ENCODE peak calls at places on chromosome 2, in four cellular contexts. T is WTC11, J is K562, M is HepG2. K is an unnamed sample.

GRCh38 chr2:240999001-240999791 is 778 bp downstream of the SNED1 start:
- DNase-seq in T (no peak), J (no peak), M (no peak), K (peak)

GRCh38 chr2:150688016-150688415 is 200.5 kb upstream of the RND3 start:
- DNase-seq in T (no peak), J (no peak), M (no peak), K (no peak)

GRCh38 chr2:110103060-110103961 is 12.3 kb downstream of the MALL start:
- DNase-seq in T (no peak), J (no peak), M (no peak), K (no peak)

GRCh38 chr2:56170536-56170935 is 13.3 kb upstream of the CCDC85A start:
- DNase-seq in T (no peak), J (no peak), M (no peak), K (no peak)

GRCh38 chr2:137842430-137842829 is 121.8 kb upstream of the HNMT start:
- DNase-seq in T (no peak), J (no peak), M (no peak), K (no peak)

GRCh38 chr2:216426938-216427337 is 14.7 kb downstream of the SMARCAL1 start:
- DNase-seq in T (no peak), J (no peak), M (no peak), K (no peak)

GRCh38 chr2:181585732-181586131 is 71.2 kb downstream of the CERKL start:
- DNase-seq in T (no peak), J (no peak), M (no peak), K (no peak)

GRCh38 chr2:152624805-152625204 is 92.5 kb downstream of the PRPF40A start:
- DNase-seq in T (no peak), J (no peak), M (no peak), K (no peak)

GRCh38 chr2:558879-559278 is 118.3 kb downstream of the TMEM18 start:
- DNase-seq in T (no peak), J (no peak), M (no peak), K (no peak)

GRCh38 chr2:556494-556893 is 120.7 kb downstream of the TMEM18 start:
- DNase-seq in T (no peak), J (no peak), M (no peak), K (peak)

GRCh38 chr2:555164-555922 is 121.9 kb downstream of the TMEM18 start:
- DNase-seq in T (no peak), J (no peak), M (no peak), K (peak)

GRCh38 chr2:558302-558642 is 118.9 kb downstream of the TMEM18 start:
- DNase-seq in T (no peak), J (no peak), M (no peak), K (peak)

GRCh38 chr2:557635-558301 is 119.4 kb downstream of the TMEM18 start:
- DNase-seq in T (peak), J (peak), M (no peak), K (peak)
- TF ChIP-seq FOXJ3 in T (no peak), J (no peak), M (no peak), K (no peak)

GRCh38 chr2:72028351-72028995 is 119.2 kb downstream of the CYP26B1 start:
- DNase-seq in T (no peak), J (no peak), M (no peak), K (no peak)

GRCh38 chr2:72023678-72024390 is 123.8 kb downstream of the CYP26B1 start:
- DNase-seq in T (no peak), J (no peak), M (no peak), K (no peak)

GRCh38 chr2:72027426-72028161 is 120.1 kb downstream of the CYP26B1 start:
- DNase-seq in T (peak), J (no peak), M (no peak), K (no peak)

GRCh38 chr2:72026819-72027425 is 120.7 kb downstream of the CYP26B1 start:
- DNase-seq in T (no peak), J (no peak), M (no peak), K (no peak)

DNA sequence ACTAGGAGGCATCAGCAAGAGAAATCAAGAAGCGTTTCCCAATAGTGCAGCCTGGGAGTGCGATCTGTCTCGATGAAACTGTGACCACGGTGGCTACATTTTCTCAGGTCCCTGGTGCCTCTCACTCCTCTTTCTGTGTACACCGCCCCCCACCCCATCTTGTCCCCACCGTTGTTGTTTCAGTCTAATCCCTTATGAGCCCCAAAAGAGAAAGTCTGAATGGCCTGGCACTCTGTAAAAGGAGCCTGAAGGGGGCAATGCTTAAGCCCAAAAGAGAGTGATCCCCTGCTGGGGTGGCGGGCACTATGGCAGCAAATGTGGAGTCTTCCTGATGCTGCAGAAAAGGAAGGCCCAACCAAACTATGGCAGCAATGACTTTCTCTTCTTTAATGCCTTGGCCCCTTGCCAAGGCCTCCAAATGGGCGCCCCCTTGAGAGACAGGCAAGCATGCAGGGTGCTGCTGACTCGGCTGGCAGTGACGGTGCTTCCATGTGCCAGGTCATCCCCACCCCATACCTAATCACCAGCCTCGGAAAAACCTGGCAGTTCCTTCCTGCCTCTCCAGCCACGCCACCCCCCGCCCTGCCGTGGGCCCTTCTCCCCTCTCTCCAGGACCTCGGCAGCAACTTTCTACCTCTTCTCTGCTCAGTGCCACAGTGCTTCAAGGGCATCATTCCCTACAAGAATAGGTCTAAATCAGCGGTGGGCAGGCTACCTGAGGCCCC is 123.0 kb downstream of the CYP26B1 start:
- DNase-seq in T (no peak), J (no peak), M (no peak), K (no peak)
- TF ChIP-seq FOXJ3 in T (no peak), J (no peak), M (no peak), K (no peak)

DNA sequence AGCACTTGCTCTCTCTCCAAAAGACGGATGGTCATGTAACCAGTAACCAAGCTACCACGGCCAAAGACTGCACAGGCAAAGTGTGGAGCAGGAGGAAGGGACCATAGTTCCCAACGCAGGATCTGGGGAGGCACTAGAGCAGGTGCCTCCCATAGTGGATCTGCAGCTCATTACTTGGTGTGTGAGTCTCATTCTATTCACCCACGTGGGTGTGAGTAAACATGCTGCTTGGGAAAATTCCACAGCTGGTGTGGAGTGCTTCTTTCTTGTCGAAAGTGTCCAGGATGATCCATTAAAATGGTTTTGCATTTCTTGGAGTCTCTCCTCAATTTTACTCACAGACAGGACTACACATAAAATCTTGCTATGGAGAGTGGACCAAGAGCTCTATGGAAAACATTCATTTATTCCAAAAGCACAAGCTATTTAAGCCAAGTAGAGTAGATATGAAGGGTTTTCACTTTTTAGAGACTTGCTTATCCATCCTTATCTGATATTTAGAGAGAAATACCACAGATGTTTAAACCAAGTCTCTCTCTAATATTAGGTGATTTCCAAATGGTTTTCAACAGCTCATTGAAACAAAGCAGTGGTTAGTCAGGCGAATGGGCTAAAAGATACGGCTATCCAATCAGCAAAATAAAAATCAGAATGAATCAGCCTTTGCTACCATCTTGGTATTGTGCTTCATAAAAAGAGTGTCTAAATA is 104.3 kb upstream of the CCDC195 start:
- DNase-seq in T (no peak), J (no peak), M (no peak), K (no peak)
- TF ChIP-seq FOXJ3 in T (no peak), J (no peak), M (no peak), K (no peak)

GRCh38 chr2:8915941-8916340 is 78.5 kb upstream of the KIDINS220 start:
- DNase-seq in T (no peak), J (no peak), M (no peak), K (no peak)

GRCh38 chr2:8922431-8922830 is 81.1 kb downstream of the MBOAT2 start:
- DNase-seq in T (no peak), J (no peak), M (no peak), K (no peak)

GRCh38 chr2:8923173-8923572 is 80.3 kb downstream of the MBOAT2 start:
- DNase-seq in T (no peak), J (peak), M (no peak), K (no peak)

GRCh38 chr2:8918412-8918811 is 81.0 kb upstream of the KIDINS220 start:
- DNase-seq in T (no peak), J (no peak), M (no peak), K (no peak)
- TF ChIP-seq FOXJ3 in T (no peak), J (no peak), M (no peak), K (no peak)

GRCh38 chr2:174752403-174753037 is 11.8 kb downstream of the CHRNA1 start:
- DNase-seq in T (no peak), J (no peak), M (no peak), K (no peak)

GRCh38 chr2:174753038-174753633 is 11.1 kb downstream of the CHRNA1 start:
- DNase-seq in T (no peak), J (no peak), M (no peak), K (no peak)

GRCh38 chr2:174749793-174750192 is 14.5 kb downstream of the CHRNA1 start:
- DNase-seq in T (no peak), J (no peak), M (no peak), K (no peak)

GRCh38 chr2:174748948-174749347 is 15.3 kb downstream of the CHRNA1 start:
- DNase-seq in T (peak), J (peak), M (peak), K (peak)

GRCh38 chr2:174750923-174751441 is 13.3 kb downstream of the CHRNA1 start:
- DNase-seq in T (no peak), J (no peak), M (no peak), K (no peak)
- TF ChIP-seq FOXJ3 in T (no peak), J (no peak), M (no peak), K (no peak)

GRCh38 chr2:51628953-51629352 is 597.0 kb upstream of the NRXN1 start:
- DNase-seq in T (no peak), J (no peak), M (no peak), K (no peak)

GRCh38 chr2:51638811-51639210 is 606.9 kb upstream of the NRXN1 start:
- DNase-seq in T (no peak), J (no peak), M (no peak), K (no peak)

GRCh38 chr2:51633073-51633472 is 601.1 kb upstream of the NRXN1 start:
- DNase-seq in T (no peak), J (no peak), M (no peak), K (no peak)
- TF ChIP-seq FOXJ3 in T (no peak), J (no peak), M (no peak), K (no peak)

GRCh38 chr2:96412307-96413066 is 76.9 kb downstream of the NCAPH start:
- DNase-seq in T (no peak), J (no peak), M (no peak), K (no peak)
- TF ChIP-seq FOXJ3 in T (no peak), J (no peak), M (no peak), K (no peak)

GRCh38 chr2:212922701-212923100 is 228.7 kb downstream of the IKZF2 start:
- DNase-seq in T (no peak), J (no peak), M (no peak), K (no peak)

GRCh38 chr2:212921711-212922110 is 229.7 kb downstream of the IKZF2 start:
- DNase-seq in T (no peak), J (no peak), M (no peak), K (no peak)

GRCh38 chr2:212918336-212918735 is 233.1 kb downstream of the IKZF2 start:
- DNase-seq in T (no peak), J (no peak), M (no peak), K (no peak)

GRCh38 chr2:212921061-212921460 is 230.4 kb downstream of the IKZF2 start:
- DNase-seq in T (no peak), J (no peak), M (no peak), K (no peak)

GRCh38 chr2:212919238-212919637 is 232.2 kb downstream of the IKZF2 start:
- DNase-seq in T (no peak), J (no peak), M (no peak), K (no peak)
- TF ChIP-seq FOXJ3 in T (no peak), J (no peak), M (no peak), K (no peak)